ENCODE peak calls at places on chromosome 21, in ten cellular contexts. X is IMR-90, W is fibroblast of mammary gland, H is heart right ventricle, G is esophagus muscularis mucosa, Y is HepG2, B is mammary epithelial cell, Z is LNCaP clone FGC, D is DND-41, V is AG10803. L is an unnamed sample.

GRCh38 chr21:45533731-45534571 is 8.3 kb downstream of the SLC19A1 start:
- DNase-seq in X (no peak), W (no peak), H (no peak), G (no peak), Y (no peak), B (no peak), Z (no peak), D (no peak), V (no peak), L (no peak)

GRCh38 chr21:23438081-23438480 is 2169.2 kb downstream of the MRPL39 start:
- DNase-seq in X (no peak), W (no peak), H (no peak), G (no peak), Y (no peak), B (no peak), Z (no peak), D (no peak), V (no peak), L (no peak)

GRCh38 chr21:45509566-45510465 is 32.4 kb downstream of the SLC19A1 start:
- DNase-seq in X (no peak), W (no peak), H (no peak), G (no peak), Y (no peak), B (no peak), Z (no peak), D (no peak), V (no peak), L (no peak)

GRCh38 chr21:46084709-46085108 is 13.2 kb upstream of the COL6A2 start:
- DNase-seq in X (no peak), W (no peak), H (no peak), G (peak; percentile 57), Y (no peak), B (no peak), Z (peak; percentile 25), D (no peak), V (no peak), L (no peak)

GRCh38 chr21:19507682-19508260 is 1104.2 kb upstream of the TMPRSS15 start:
- DNase-seq in X (no peak), W (peak; percentile 1), H (no peak), G (no peak), Y (no peak), B (no peak), Z (no peak), D (no peak), V (no peak), L (peak; percentile 52)

GRCh38 chr21:15444118-15444960 is 285.4 kb upstream of the USP25 start:
- DNase-seq in X (no peak), W (peak; percentile 15), H (no peak), G (no peak), Y (peak; percentile 98), B (no peak), Z (peak; percentile 68), D (no peak), V (no peak), L (peak; percentile 31)

GRCh38 chr21:27713159-27714109 is 746.5 kb upstream of the ADAMTS5 start:
- DNase-seq in X (no peak), W (no peak), H (no peak), G (no peak), Y (no peak), B (no peak), Z (peak; percentile 61), D (no peak), V (no peak), L (no peak)

GRCh38 chr21:44925027-44925755 is 4.5 kb upstream of the ITGB2 start:
- DNase-seq in X (peak; percentile 64), W (peak; percentile 66), H (no peak), G (no peak), Y (no peak), B (peak; percentile 86), Z (no peak), D (no peak), V (peak; percentile 83), L (peak; percentile 76)

GRCh38 chr21:14243461-14243860 is 27.5 kb downstream of the RBM11 start:
- DNase-seq in X (no peak), W (no peak), H (no peak), G (no peak), Y (no peak), B (no peak), Z (no peak), D (no peak), V (no peak), L (no peak)

GRCh38 chr21:45014747-45015468 is 59.5 kb upstream of the ADARB1 start:
- DNase-seq in X (no peak), W (no peak), H (no peak), G (no peak), Y (no peak), B (no peak), Z (no peak), D (no peak), V (no peak), L (no peak)

GRCh38 chr21:38258803-38259485 is 2.2 kb downstream of the KCNJ15 start:
- DNase-seq in X (peak; percentile 98), W (peak; percentile 98), H (no peak), G (no peak), Y (no peak), B (no peak), Z (no peak), D (no peak), V (peak; percentile 64), L (peak; percentile 74)

GRCh38 chr21:44929799-44930542 is 9.3 kb upstream of the ITGB2 start:
- DNase-seq in X (no peak), W (no peak), H (no peak), G (no peak), Y (no peak), B (no peak), Z (no peak), D (no peak), V (no peak), L (no peak)

DNA sequence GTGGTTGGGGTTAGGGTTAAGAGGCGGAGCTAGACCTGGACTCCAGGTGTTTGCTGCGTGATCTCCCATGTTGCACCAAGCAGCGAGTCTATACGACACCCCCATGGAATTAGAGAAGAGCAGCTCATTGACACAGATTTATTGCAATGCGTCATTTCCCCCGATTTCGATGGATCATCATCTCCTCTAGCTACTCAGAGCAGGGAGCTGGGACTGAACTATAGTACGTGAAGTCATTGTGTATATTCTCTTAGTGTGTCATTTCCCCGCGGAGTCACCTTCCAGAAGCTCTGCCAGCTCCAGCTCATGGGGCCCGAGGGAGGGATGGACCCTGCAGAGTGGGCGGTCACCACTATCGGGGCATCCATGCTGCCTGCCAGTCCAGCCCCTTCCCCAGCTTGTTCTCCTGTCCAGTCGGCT is 7.5 kb upstream of the C2CD2 start:
- DNase-seq in X (peak; percentile 90), W (peak; percentile 81), H (no peak), G (no peak), Y (no peak), B (no peak), Z (no peak), D (no peak), V (no peak), L (no peak)
- H3K4me3 ChIP-seq in X (no peak overlapping the region), W (no peak overlapping the region), H (no peak overlapping the region), G (no peak overlapping the region), Y (no peak overlapping the region), B (no peak overlapping the region), Z (no peak overlapping the region), D (no peak overlapping the region), V (no peak overlapping the region), L (no peak overlapping the region)

DNA sequence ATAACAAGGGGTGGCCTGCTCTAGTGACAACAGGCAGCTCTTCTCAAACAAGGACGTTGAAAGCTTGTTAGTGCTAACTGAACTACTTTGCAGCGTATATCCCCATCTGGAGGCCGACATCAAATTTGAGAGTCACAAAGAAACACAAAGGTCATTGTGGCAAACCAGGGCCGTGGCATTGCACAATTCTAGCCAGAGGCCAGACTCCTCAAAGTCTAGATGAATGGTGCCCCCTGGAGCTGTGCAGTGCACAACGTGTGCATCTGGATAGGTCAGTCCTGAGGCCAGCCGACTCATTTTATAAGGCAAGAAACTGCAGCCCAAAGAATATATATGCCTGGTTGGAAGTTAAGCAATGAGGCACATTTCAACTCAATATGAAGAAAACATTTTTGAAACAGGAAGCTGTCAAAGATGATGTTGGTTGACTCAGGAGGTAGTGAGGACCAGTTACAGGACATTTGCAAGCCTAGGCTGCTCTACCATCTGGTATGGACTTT is 459.3 kb upstream of the RUNX1 start:
- DNase-seq in X (peak; percentile 65), W (peak; percentile 96), H (peak; percentile 54), G (no peak), Y (peak; percentile 72), B (peak; percentile 56), Z (no peak), D (peak; percentile 49), V (peak; percentile 58), L (peak; percentile 94)
- TF ChIP-seq CTCF in X (peak; percentile 36), W (peak; percentile 49), H (peak; percentile 38), G (no peak), Y (peak; percentile 75), B (no peak), Z (no peak), D (peak; percentile 53), V (peak; percentile 32), L (peak; percentile 69)

DNA sequence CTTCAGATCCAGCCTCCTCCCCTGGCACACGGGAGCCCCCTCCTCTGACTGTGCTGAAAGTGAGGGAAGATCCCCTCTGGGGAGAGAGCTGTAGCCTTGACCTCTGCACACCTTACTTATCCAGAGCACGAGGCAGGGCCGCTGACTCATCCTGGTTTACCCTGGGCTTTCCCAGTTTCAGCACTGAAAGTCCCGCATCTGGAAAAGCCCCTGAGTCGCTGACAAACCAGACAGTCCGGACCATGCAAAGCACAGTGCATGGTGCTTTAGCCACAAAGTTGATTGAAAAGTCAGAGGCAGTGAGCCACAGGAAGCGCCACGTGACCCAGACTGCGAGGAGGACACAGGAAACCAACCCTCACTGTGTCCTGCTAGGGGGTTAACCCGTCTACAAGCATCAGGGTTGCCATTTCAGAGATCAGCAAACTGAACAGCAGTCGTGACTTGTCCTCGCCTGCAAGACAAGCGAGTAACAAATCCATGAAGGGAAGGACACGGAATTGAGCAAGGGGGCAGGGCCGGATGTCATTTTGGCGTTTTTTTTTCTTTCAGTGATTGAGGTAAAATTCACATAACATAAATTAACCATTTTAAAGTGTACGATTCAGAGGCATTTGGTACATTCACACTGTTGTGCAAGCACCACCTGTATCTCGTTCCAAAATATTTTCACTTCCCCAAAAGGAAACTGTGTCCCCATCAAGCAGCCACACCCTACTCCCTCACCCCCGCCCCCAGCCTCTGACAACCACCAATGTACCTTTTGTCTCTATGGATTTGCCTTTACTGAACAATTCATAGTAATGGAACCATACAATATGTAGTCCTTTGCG is 19.9 kb upstream of the IFNGR2 start:
- DNase-seq in X (peak; percentile 94), W (peak; percentile 93), H (peak; percentile 56), G (no peak), Y (peak; percentile 91), B (peak; percentile 99), Z (no peak), D (peak; percentile 60), V (peak; percentile 66), L (peak; percentile 88)
- H3K4me3 ChIP-seq in X (no peak overlapping the region), W (peak overlapping the region; percentile 20), H (peak overlapping the region; percentile 46), G (peak overlapping the region; percentile 24), Y (peak overlapping the region; percentile 8), B (peak overlapping the region; percentile 27), Z (no peak overlapping the region), D (no peak overlapping the region), V (peak overlapping the region; percentile 33), L (peak overlapping the region; percentile 40)

GRCh38 chr21:43718872-43719747 is at the start of gene PDXK:
- DNase-seq in X (peak; percentile 77), W (peak; percentile 64), H (peak; percentile 84), G (peak; percentile 95), Y (peak; percentile 67), B (peak; percentile 79), Z (no peak), D (peak; percentile 74), V (peak; percentile 69), L (peak; percentile 86)
- TF ChIP-seq CTCF in X (peak; percentile 17), W (no peak), H (no peak), G (no peak), Y (peak; percentile 41), B (no peak), Z (peak; percentile 15), D (peak; percentile 25), V (no peak), L (peak; percentile 12)

GRCh38 chr21:35583566-35584216 is 476.6 kb downstream of the SETD4 start:
- DNase-seq in X (no peak), W (peak; percentile 32), H (no peak), G (no peak), Y (no peak), B (no peak), Z (no peak), D (no peak), V (no peak), L (no peak)
- H3K4me3 ChIP-seq in X (no peak overlapping the region), W (no peak overlapping the region), H (no peak overlapping the region), G (no peak overlapping the region), Y (no peak overlapping the region), B (no peak overlapping the region), Z (no peak overlapping the region), D (no peak overlapping the region), V (no peak overlapping the region), L (no peak overlapping the region)

L was measured in choroid plexus epithelial cell.